ENCODE peak calls at places on chromosomes 11 and 22, in four cellular contexts. I is cardiac septum, E is AML-193, L is brain microvascular endothelial cell. S is an unnamed sample.

GRCh38 chr11:102254047-102254446 is 63.2 kb upstream of the BIRC3 start:
- DNase-seq in I (no peak), E (peak), L (no peak), S (no peak)

GRCh38 chr11:45087761-45088160 is 58.7 kb upstream of the PRDM11 start:
- DNase-seq in I (peak), E (no peak), L (no peak), S (no peak)

GRCh38 chr11:95337175-95337957 is 106.4 kb upstream of the SESN3 start:
- DNase-seq in I (peak), E (no peak), L (peak), S (peak)

GRCh38 chr11:7904910-7905309 is 26.2 kb downstream of the OR10A6 start:
- DNase-seq in I (no peak), E (no peak), L (peak), S (peak)

GRCh38 chr11:47189100-47189834 is 3.0 kb upstream of the PACSIN3 start:
- DNase-seq in I (no peak), E (no peak), L (peak), S (peak)

GRCh38 chr11:32829157-32829679 is 509 bp upstream of the PRRG4 start:
- DNase-seq in I (no peak), E (peak), L (peak), S (no peak)

GRCh38 chr11:127612602-127613001 is 612.0 kb upstream of the KIRREL3 start:
- DNase-seq in I (no peak), E (no peak), L (no peak), S (no peak)

GRCh38 chr11:76051937-76052336 is 154.4 kb downstream of the WNT11 start:
- DNase-seq in I (no peak), E (no peak), L (no peak), S (no peak)

GRCh38 chr11:108698844-108699642 is 34.2 kb downstream of the DDX10 start:
- DNase-seq in I (no peak), E (no peak), L (no peak), S (no peak)

GRCh38 chr11:18727499-18728236 is 1.7 kb upstream of the IGSF22 start:
- DNase-seq in I (no peak), E (peak), L (peak), S (peak)

GRCh38 chr11:133920109-133920990 is 36.4 kb downstream of the IGSF9B start:
- DNase-seq in I (no peak), E (no peak), L (no peak), S (no peak)

GRCh38 chr22:36986242-36986821 is 32.9 kb downstream of the TST start:
- DNase-seq in I (no peak), E (peak), L (no peak), S (no peak)

GRCh38 chr11:1705121-1706052 is 8.4 kb downstream of the KRTAP5-6 start:
- DNase-seq in I (no peak), E (no peak), L (no peak), S (peak)

GRCh38 chr11:63548178-63548577 is 11.6 kb downstream of the PLAAT4 start:
- DNase-seq in I (no peak), E (no peak), L (no peak), S (no peak)

GRCh38 chr11:70853103-70853830 is 399.1 kb downstream of the SHANK2 start:
- DNase-seq in I (no peak), E (no peak), L (no peak), S (no peak)

GRCh38 chr11:119378851-119379465 is 2.5 kb downstream of the USP2 start:
- DNase-seq in I (peak), E (no peak), L (no peak), S (no peak)

GRCh38 chr11:116557261-116557660 is 215.5 kb downstream of the BUD13 start:
- DNase-seq in I (no peak), E (no peak), L (no peak), S (no peak)

GRCh38 chr11:130089669-130090063 is 20.0 kb downstream of the APLP2 start:
- DNase-seq in I (no peak), E (no peak), L (no peak), S (no peak)

GRCh38 chr11:66719111-66719872 is 9.7 kb downstream of the SPTBN2 start:
- DNase-seq in I (no peak), E (no peak), L (no peak), S (no peak)

GRCh38 chr11:59175104-59175503 is 3.2 kb downstream of the DTX4 start:
- DNase-seq in I (no peak), E (no peak), L (no peak), S (no peak)

GRCh38 chr11:9527481-9528140 is 45.9 kb upstream of the WEE1 start:
- DNase-seq in I (no peak), E (no peak), L (peak), S (peak)

GRCh38 chr11:45104790-45105084 is 41.7 kb upstream of the PRDM11 start:
- DNase-seq in I (no peak), E (no peak), L (no peak), S (no peak)

GRCh38 chr22:46083383-46084350 is 66.7 kb upstream of the PPARA start:
- DNase-seq in I (peak), E (no peak), L (no peak), S (no peak)

GRCh38 chr22:50360578-50360977 is 17.5 kb downstream of the PPP6R2 start:
- DNase-seq in I (no peak), E (no peak), L (no peak), S (no peak)

GRCh38 chr22:28497188-28497587 is 182.5 kb downstream of the TTC28 start:
- DNase-seq in I (no peak), E (no peak), L (no peak), S (no peak)

GRCh38 chr11:12241401-12241800 is 131.0 kb downstream of the MICAL2 start:
- DNase-seq in I (no peak), E (no peak), L (no peak), S (no peak)

GRCh38 chr11:134445601-134446325 is 33.7 kb upstream of the B3GAT1 start:
- DNase-seq in I (no peak), E (no peak), L (no peak), S (no peak)

GRCh38 chr11:91935120-91935519 is 289.5 kb upstream of the FAT3 start:
- DNase-seq in I (no peak), E (no peak), L (no peak), S (no peak)

GRCh38 chr11:95888439-95888838 is 35.5 kb downstream of the MTMR2 start:
- DNase-seq in I (no peak), E (no peak), L (no peak), S (no peak)

GRCh38 chr22:31084811-31085492 is 3.8 kb downstream of the SMTN start:
- DNase-seq in I (peak), E (peak), L (peak), S (peak)

S was measured in astrocyte of the spinal cord.